ENCODE peak calls at places on chromosome X, in ten cellular contexts. S is epithelial cell of esophagus, J is memory B cell, O is mammary epithelial cell, E is COR-L47, Y is M059J, P is NCI-H1092, I is HT1080, H is substantia nigra, T is SJSA1. V is an unnamed sample.

GRCh38 chrX:50905334-50905733 is 5.2 kb upstream of the BMP15 start:
- DNase-seq in S (peak; percentile 29), J (no peak), O (peak; percentile 11), E (no peak), Y (no peak), P (no peak), I (no peak), H (no peak), T (peak; percentile 29), V (no peak)

GRCh38 chrX:2552621-2553297 is 52.0 kb upstream of the DHRSX start:
- DNase-seq in S (no peak), J (no peak), O (peak; percentile 8), E (no peak), Y (peak; percentile 90), P (no peak), I (peak; percentile 8), H (no peak), T (peak; percentile 51), V (peak; percentile 63)

GRCh38 chrX:18931972-18932371 is 51.9 kb downstream of the PHKA2 start:
- DNase-seq in S (peak; percentile 20), J (no peak), O (no peak), E (no peak), Y (peak; percentile 7), P (peak; percentile 4), I (peak; percentile 1), H (no peak), T (no peak), V (peak; percentile 6)

GRCh38 chrX:118976599-118977340 is 2.4 kb downstream of the LONRF3 start:
- DNase-seq in S (peak; percentile 17), J (peak; percentile 26), O (no peak), E (peak; percentile 27), Y (peak; percentile 73), P (peak; percentile 4), I (peak; percentile 7), H (no peak), T (peak; percentile 44), V (peak; percentile 50)

GRCh38 chrX:13283968-13284914 is 35.6 kb downstream of the ATXN3L start:
- DNase-seq in S (peak; percentile 77), J (no peak), O (peak; percentile 84), E (peak; percentile 11), Y (peak; percentile 90), P (no peak), I (peak; percentile 42), H (no peak), T (no peak), V (peak; percentile 69)

GRCh38 chrX:100980608-100981497 is 11.3 kb downstream of the ARL13A start:
- DNase-seq in S (peak; percentile 65), J (no peak), O (peak; percentile 53), E (no peak), Y (peak; percentile 98), P (no peak), I (peak; percentile 73), H (no peak), T (peak; percentile 80), V (peak; percentile 76)

GRCh38 chrX:41589634-41590270 is 99.0 kb upstream of the GPR34 start:
- DNase-seq in S (no peak), J (no peak), O (no peak), E (no peak), Y (no peak), P (no peak), I (no peak), H (no peak), T (no peak), V (peak; percentile 59)

GRCh38 chrX:132716006-132716405 is 227.2 kb upstream of the MBNL3 start:
- DNase-seq in S (no peak), J (no peak), O (no peak), E (no peak), Y (no peak), P (no peak), I (no peak), H (no peak), T (no peak), V (no peak)

GRCh38 chrX:23884427-23885024 is 23.2 kb downstream of the APOO start:
- DNase-seq in S (peak; percentile 52), J (no peak), O (peak; percentile 34), E (no peak), Y (peak; percentile 77), P (no peak), I (peak; percentile 78), H (no peak), T (peak; percentile 54), V (peak; percentile 80)

GRCh38 chrX:118480172-118480571 is 15.4 kb upstream of the DOCK11 start:
- DNase-seq in S (no peak), J (no peak), O (no peak), E (no peak), Y (no peak), P (no peak), I (no peak), H (no peak), T (no peak), V (no peak)

GRCh38 chrX:129478516-129478915 is 44.8 kb downstream of the SMARCA1 start:
- DNase-seq in S (no peak), J (no peak), O (no peak), E (no peak), Y (peak; percentile 92), P (no peak), I (peak; percentile 44), H (no peak), T (peak; percentile 42), V (no peak)

GRCh38 chrX:108245462-108245861 is 153.9 kb downstream of the ATG4A start:
- DNase-seq in S (no peak), J (no peak), O (no peak), E (no peak), Y (peak; percentile 3), P (no peak), I (no peak), H (no peak), T (no peak), V (no peak)

GRCh38 chrX:152915541-152916241 is 17.8 kb downstream of the ZNF185 start:
- DNase-seq in S (peak; percentile 40), J (peak; percentile 37), O (peak; percentile 20), E (peak; percentile 18), Y (peak; percentile 79), P (no peak), I (peak; percentile 53), H (no peak), T (no peak), V (peak; percentile 39)

GRCh38 chrX:103629295-103630170 is 758 bp downstream of the TCEAL1 start:
- DNase-seq in S (peak; percentile 48), J (no peak), O (peak; percentile 46), E (peak; percentile 42), Y (peak; percentile 76), P (peak; percentile 77), I (peak; percentile 73), H (peak; percentile 18), T (peak; percentile 62), V (peak; percentile 43)

GRCh38 chrX:54452920-54453319 is 12.7 kb downstream of the TSR2 start:
- DNase-seq in S (no peak), J (no peak), O (no peak), E (peak; percentile 1), Y (peak; percentile 25), P (no peak), I (peak; percentile 23), H (no peak), T (no peak), V (no peak)

GRCh38 chrX:77422886-77423648 is 24.1 kb upstream of the FGF16 start:
- DNase-seq in S (no peak), J (no peak), O (no peak), E (no peak), Y (peak; percentile 67), P (no peak), I (no peak), H (no peak), T (no peak), V (no peak)

GRCh38 chrX:131237363-131237762 is 51.7 kb downstream of the IGSF1 start:
- DNase-seq in S (no peak), J (no peak), O (no peak), E (no peak), Y (no peak), P (no peak), I (no peak), H (no peak), T (no peak), V (no peak)

GRCh38 chrX:103356897-103357296 is 591 bp downstream of the TCEAL9 start:
- DNase-seq in S (no peak), J (no peak), O (no peak), E (no peak), Y (peak; percentile 27), P (no peak), I (no peak), H (no peak), T (no peak), V (no peak)

V was measured in RCC 7860.